ENCODE peak calls at places on chromosomes 3 and 15, in seven cellular contexts. P is tibial nerve, V is heart left ventricle, H is esophagus squamous epithelium, J is lower leg skin, D is sigmoid colon, W is right lobe of liver. B is an unnamed sample.

GRCh38 chr15:31437686-31438085 is 111.1 kb downstream of the KLF13 start:
- DNase-seq in W (no peak), J (no peak), H (no peak), V (no peak), P (no peak), D (no peak), B (no peak)

GRCh38 chr3:12476238-12476897 is 7.9 kb upstream of the TSEN2 start:
- DNase-seq in J (no peak), H (no peak), W (no peak), P (no peak), V (no peak), D (peak), B (no peak)

GRCh38 chr15:44215594-44215993 is 20.5 kb upstream of the FRMD5 start:
- DNase-seq in H (no peak), J (no peak), V (no peak), W (no peak), D (no peak), P (no peak), B (no peak)

GRCh38 chr3:70963412-70963811 is 620.1 kb downstream of the FOXP1 start:
- DNase-seq in P (no peak), J (no peak), V (no peak), D (no peak), H (no peak), W (no peak), B (no peak)

GRCh38 chr3:174270841-174271240 is 588.3 kb upstream of the NAALADL2 start:
- DNase-seq in D (no peak), H (no peak), V (no peak), J (no peak), W (no peak), P (no peak), B (no peak)

GRCh38 chr15:70094690-70095311 is 2.9 kb downstream of the TLE3 start:
- DNase-seq in J (no peak), H (no peak), P (no peak), D (no peak), W (no peak), V (no peak), B (no peak)

GRCh38 chr15:90761629-90762028 is 44.5 kb downstream of the BLM start:
- DNase-seq in H (no peak), W (no peak), V (no peak), P (no peak), D (no peak), J (no peak), B (no peak)

GRCh38 chr3:152021951-152022461 is 148.6 kb downstream of the SUCNR1 start:
- DNase-seq in H (no peak), J (peak), V (no peak), P (no peak), D (no peak), W (no peak), B (no peak)

GRCh38 chr3:106560451-106560966 is 691.7 kb upstream of the CBLB start:
- DNase-seq in P (no peak), W (no peak), D (no peak), H (no peak), J (no peak), V (no peak), B (no peak)

GRCh38 chr15:74376226-74376625 is 8.8 kb upstream of the CYP11A1 start:
- DNase-seq in W (no peak), P (no peak), J (no peak), D (peak), H (no peak), V (no peak), B (no peak)

GRCh38 chr3:82080261-82080660 is 318.8 kb upstream of the GBE1 start:
- DNase-seq in W (no peak), V (no peak), H (no peak), D (no peak), P (no peak), J (no peak), B (no peak)

GRCh38 chr3:58179235-58180098 is 31.3 kb downstream of the DNASE1L3 start:
- DNase-seq in P (no peak), D (no peak), H (no peak), W (no peak), V (no peak), J (no peak), B (no peak)

GRCh38 chr3:58176185-58176530 is 34.6 kb downstream of the DNASE1L3 start:
- DNase-seq in H (no peak), V (no peak), D (no peak), J (no peak), W (no peak), P (no peak), B (no peak)

GRCh38 chr3:58176827-58177489 is 33.8 kb downstream of the DNASE1L3 start:
- DNase-seq in J (no peak), W (no peak), V (no peak), H (no peak), P (no peak), D (no peak), B (no peak)

GRCh38 chr3:58178528-58179234 is 32.1 kb downstream of the DNASE1L3 start:
- DNase-seq in P (no peak), W (peak), D (no peak), J (no peak), H (no peak), V (no peak), B (no peak)

GRCh38 chr3:58177747-58178527 is 32.8 kb downstream of the DNASE1L3 start:
- DNase-seq in P (peak), V (peak), H (no peak), J (peak), W (peak), D (peak), B (peak)
- TF ChIP-seq POLR2A in P (no peak), V (no peak), H (no peak), J (no peak), W (no peak), D (no peak), B (no peak)

GRCh38 chr15:71189723-71190122 is 74.5 kb downstream of the THSD4 start:
- DNase-seq in V (no peak), W (no peak), D (no peak), H (no peak), J (no peak), P (no peak), B (no peak)
- TF ChIP-seq CTCF in V (no peak), W (no peak), D (no peak), H (no peak), J (no peak), P (no peak), B (no peak)

DNA sequence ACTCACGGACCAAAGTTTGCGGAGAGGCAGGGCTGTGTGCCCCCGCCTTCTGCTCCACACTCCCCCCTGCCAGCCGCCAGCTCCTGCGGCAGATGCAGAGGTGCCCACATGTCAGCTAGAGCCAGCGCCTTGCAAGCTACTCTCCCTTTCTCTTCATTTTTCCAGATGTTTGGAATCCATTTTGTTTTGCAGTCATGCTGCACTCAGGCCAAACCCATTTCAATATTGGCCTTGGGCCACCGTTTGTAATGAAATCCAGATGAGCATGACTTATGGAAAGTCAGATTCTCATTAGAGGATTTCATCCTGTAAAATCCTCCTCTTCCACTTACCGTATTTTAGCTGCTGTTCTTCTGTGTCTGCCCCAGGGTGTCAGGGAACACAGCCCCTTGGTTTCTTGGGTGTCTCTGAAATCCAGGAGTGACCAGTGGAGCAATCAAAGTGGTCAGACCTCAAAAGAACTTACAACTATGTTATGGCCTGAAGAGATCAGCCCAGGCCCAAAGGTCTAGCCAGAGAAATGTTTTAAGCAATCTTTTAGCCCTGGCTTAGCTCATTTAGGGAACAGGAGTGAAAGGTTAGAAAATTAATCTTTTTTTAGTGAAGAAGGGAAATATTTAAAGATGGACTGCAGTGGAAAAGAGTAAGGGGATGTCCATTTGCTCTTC is 65.8 kb downstream of the AAGAB start:
- DNase-seq in P (peak), J (no peak), V (peak), H (no peak), W (no peak), D (peak), B (peak)
- TF ChIP-seq POLR2A in P (no peak), J (no peak), V (no peak), H (no peak), W (no peak), D (no peak), B (no peak)

DNA sequence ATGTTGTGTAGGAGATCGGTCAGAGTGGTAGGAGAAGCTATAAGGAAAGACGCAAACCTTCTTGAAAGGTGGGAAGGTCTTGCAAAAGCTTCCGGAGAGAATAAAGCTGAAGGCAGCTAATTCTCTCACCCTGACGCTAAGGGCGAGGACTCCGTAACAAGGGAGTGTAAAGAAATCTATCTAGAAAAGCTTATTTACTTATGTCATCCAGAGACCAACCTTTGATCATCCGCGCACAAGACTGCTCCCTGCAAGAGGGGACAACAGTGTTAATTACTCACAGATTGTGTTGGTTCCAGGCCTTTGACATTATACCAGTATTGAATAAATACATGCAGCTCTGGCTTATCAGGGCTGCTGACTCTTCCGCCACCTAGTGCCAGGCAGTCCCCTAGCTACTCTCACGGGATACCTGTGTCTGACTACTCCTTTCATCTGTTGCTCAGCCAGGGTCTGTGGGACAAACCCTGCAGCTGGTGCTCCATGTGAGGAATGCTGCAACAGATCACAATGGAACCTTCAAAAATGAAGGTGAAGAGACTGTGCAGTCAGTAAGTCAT is 211.7 kb downstream of the DTWD1 start:
- DNase-seq in D (no peak), J (no peak), V (no peak), P (no peak), W (peak), H (no peak), B (no peak)
- TF ChIP-seq CTCF in D (no peak), J (no peak), V (no peak), P (no peak), W (peak), H (no peak), B (no peak)

GRCh38 chr15:66498501-66499386 is 1.2 kb upstream of the SNAPC5 start:
- DNase-seq in J (no peak), P (no peak), V (no peak), D (no peak), W (no peak), H (no peak), B (no peak)
- TF ChIP-seq POLR2A in J (no peak), P (no peak), V (no peak), D (no peak), W (no peak), H (no peak), B (no peak)

GRCh38 chr15:85545185-85545584 is 164.8 kb downstream of the AKAP13 start:
- DNase-seq in J (no peak), V (no peak), W (no peak), D (no peak), P (peak), H (no peak), B (no peak)

GRCh38 chr15:85542895-85543331 is 162.5 kb downstream of the AKAP13 start:
- DNase-seq in V (no peak), D (no peak), P (no peak), J (no peak), W (no peak), H (no peak), B (no peak)

GRCh38 chr15:85542488-85542887 is 162.1 kb downstream of the AKAP13 start:
- DNase-seq in P (no peak), H (no peak), W (no peak), D (no peak), J (no peak), V (no peak), B (no peak)

GRCh38 chr15:85541744-85542143 is 161.3 kb downstream of the AKAP13 start:
- DNase-seq in W (no peak), D (no peak), H (no peak), P (no peak), J (no peak), V (no peak), B (no peak)

DNA sequence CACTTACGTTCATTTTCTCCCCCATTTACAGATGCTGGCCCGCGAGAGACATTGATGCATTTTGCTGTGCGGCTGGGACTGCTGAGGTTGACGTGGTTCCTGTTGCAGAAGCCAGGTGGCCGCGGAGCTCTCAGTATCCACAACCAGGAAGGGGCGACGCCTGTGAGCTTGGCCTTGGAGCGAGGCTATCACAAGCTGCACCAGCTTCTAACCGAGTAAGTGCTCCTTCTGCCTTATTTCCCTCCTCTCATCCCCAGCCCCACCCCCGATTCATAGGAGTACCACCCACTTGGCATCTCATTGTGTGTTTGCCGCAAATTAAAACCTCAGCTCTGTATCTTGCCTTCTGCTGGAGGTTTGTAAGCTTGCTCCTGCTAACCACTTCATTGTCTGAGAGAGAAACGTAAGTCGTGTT is 163.3 kb downstream of the AKAP13 start:
- DNase-seq in H (no peak), J (peak), W (peak), D (peak), V (peak), P (peak), B (no peak)
- TF ChIP-seq CTCF in H (peak), J (no peak), W (no peak), D (no peak), V (peak), P (no peak), B (peak)

GRCh38 chr15:55909036-55909811 is 84.2 kb downstream of the NEDD4 start:
- DNase-seq in P (no peak), H (no peak), D (no peak), W (no peak), J (no peak), V (no peak), B (no peak)
- TF ChIP-seq POLR2A in P (no peak), H (no peak), D (no peak), W (no peak), J (no peak), V (no peak), B (no peak)